ENCODE peak calls at places on chromosome 21, in eight cellular contexts. I is AG08396; V is ecto neural progenitor cell; T is T-cell; Q is CD8-positive, alpha-beta T cell; Z is activated CD4-positive, CD25-positive, alpha-beta regulatory T cell treated with anti-CD3 and anti-CD28 coated beads, Interleukin-2, amount 50 U/mL, for 72 hours; O is GM13976; U is GM12865. E is an unnamed sample.

GRCh38 chr21:22536511-22536910 is 1538.3 kb downstream of the NCAM2 start:
- DNase-seq in Q (no peak), I (no peak), O (no peak), T (no peak), Z (no peak), V (no peak), U (no peak), E (no peak)

GRCh38 chr21:43681650-43682049 is 22.3 kb downstream of the RRP1B start:
- DNase-seq in Z (no peak), O (no peak), Q (no peak), U (no peak), T (no peak), I (no peak), V (no peak), E (no peak)

GRCh38 chr21:31351438-31351837 is 7.4 kb upstream of the TIAM1 start:
- DNase-seq in O (no peak), U (no peak), V (no peak), Z (no peak), Q (no peak), T (no peak), I (no peak), E (peak)

GRCh38 chr21:45847870-45848269 is 133.7 kb upstream of the COL6A1 start:
- DNase-seq in Z (no peak), Q (no peak), I (no peak), V (no peak), U (no peak), O (no peak), T (no peak), E (peak)

GRCh38 chr21:37987668-37988067 is 71.4 kb upstream of the KCNJ6 start:
- DNase-seq in I (no peak), Z (no peak), T (no peak), O (no peak), U (no peak), V (no peak), Q (no peak), E (no peak)

GRCh38 chr21:36909901-36910561 is 56.4 kb downstream of the HLCS start:
- DNase-seq in I (peak), U (peak), V (no peak), T (no peak), Z (peak), Q (no peak), O (no peak), E (peak)

GRCh38 chr21:45457161-45457831 is 52.3 kb downstream of the COL18A1 start:
- DNase-seq in U (no peak), T (no peak), V (no peak), O (no peak), I (no peak), Z (no peak), Q (no peak), E (no peak)

GRCh38 chr21:14097881-14098499 is 112.8 kb downstream of the LIPI start:
- DNase-seq in Q (no peak), V (no peak), Z (no peak), O (no peak), T (no peak), U (no peak), I (no peak), E (no peak)

GRCh38 chr21:14740692-14741091 is 194.6 kb upstream of the SAMSN1 start:
- DNase-seq in T (no peak), Q (no peak), V (no peak), Z (no peak), U (no peak), I (no peak), O (no peak), E (no peak)

GRCh38 chr21:43675871-43676270 is 16.5 kb downstream of the RRP1B start:
- DNase-seq in T (no peak), V (no peak), I (no peak), Q (no peak), Z (no peak), O (no peak), U (no peak), E (no peak)

GRCh38 chr21:40186036-40186435 is 318.8 kb downstream of the PCP4 start:
- DNase-seq in Z (no peak), Q (no peak), I (no peak), O (no peak), V (no peak), U (no peak), T (no peak), E (no peak)

GRCh38 chr21:42593007-42593814 is 60.2 kb upstream of the PDE9A start:
- DNase-seq in U (peak), T (peak), V (peak), Z (peak), Q (peak), O (peak), I (peak), E (peak)

GRCh38 chr21:24163539-24163938 is 1443.7 kb downstream of the MRPL39 start:
- DNase-seq in Z (no peak), O (no peak), Q (no peak), V (no peak), U (no peak), T (no peak), I (no peak), E (no peak)

GRCh38 chr21:14591882-14592281 is 45.8 kb upstream of the SAMSN1 start:
- DNase-seq in T (peak), I (no peak), O (no peak), V (no peak), U (peak), Q (no peak), Z (no peak), E (no peak)

GRCh38 chr21:30981403-30981802 is 56.9 kb downstream of the KRTAP19-8 start:
- DNase-seq in T (no peak), Z (no peak), V (no peak), U (no peak), Q (no peak), I (no peak), O (no peak), E (no peak)

GRCh38 chr21:43208561-43209332 is 39.9 kb downstream of the CRYAA start:
- DNase-seq in Q (no peak), U (no peak), T (no peak), Z (no peak), V (peak), I (no peak), O (no peak), E (no peak)

E was measured in foreskin fibroblast.